ENCODE peak calls at places on chromosomes 16 and 17, in seven cellular contexts. V, A, D, R, T, W and N are unnamed samples.

GRCh38 chr16:22673463-22673862 is 140.5 kb upstream of the HS3ST2 start:
- DNase-seq in T (no peak), A (no peak), V (no peak), R (no peak), W (no peak), D (no peak), N (no peak)

GRCh38 chr16:51039638-51040331 is 111.3 kb downstream of the SALL1 start:
- DNase-seq in W (no peak), A (no peak), R (no peak), V (no peak), D (no peak), T (no peak), N (no peak)

GRCh38 chr16:67555795-67556212 is 6.5 kb upstream of the CTCF start:
- DNase-seq in A (no peak), W (peak; percentile 56), V (peak; percentile 40), R (peak; percentile 78), D (no peak), T (no peak), N (no peak)

GRCh38 chr17:81582341-81582740 is 30.2 kb upstream of the FAAP100 start:
- DNase-seq in W (no peak), T (no peak), V (peak; percentile 46), R (peak; percentile 66), D (no peak), A (no peak), N (no peak)

GRCh38 chr17:78476973-78477372 is 98.5 kb downstream of the PGS1 start:
- DNase-seq in T (no peak), R (no peak), D (no peak), A (no peak), V (no peak), W (no peak), N (no peak)

GRCh38 chr16:13438064-13438463 is 481.9 kb upstream of the ERCC4 start:
- DNase-seq in W (no peak), T (no peak), A (no peak), R (no peak), D (no peak), V (no peak), N (no peak)

GRCh38 chr16:27273670-27274522 is 5.3 kb upstream of the NSMCE1 start:
- DNase-seq in R (peak; percentile 58), W (no peak), A (no peak), T (peak; percentile 78), V (no peak), D (no peak), N (no peak)

GRCh38 chr16:28935924-28936783 is 4.4 kb downstream of the CD19 start:
- DNase-seq in V (peak; percentile 53), A (peak; percentile 86), T (peak; percentile 93), R (peak; percentile 86), W (no peak), D (peak; percentile 91), N (peak; percentile 32)

GRCh38 chr16:4991754-4992153 is 33.6 kb downstream of the SEC14L5 start:
- DNase-seq in R (no peak), D (no peak), V (no peak), A (no peak), W (no peak), T (no peak), N (no peak)

GRCh38 chr17:81018044-81018802 is 16.7 kb upstream of the BAIAP2 start:
- DNase-seq in D (peak; percentile 12), V (peak; percentile 29), W (peak; percentile 76), T (peak; percentile 64), A (no peak), R (peak; percentile 70), N (no peak)

GRCh38 chr17:79832211-79833109 is 6.8 kb downstream of the CBX4 start:
- DNase-seq in D (no peak), T (no peak), R (no peak), W (no peak), A (peak; percentile 49), V (no peak), N (no peak)

GRCh38 chr16:28308794-28309535 is 16.6 kb downstream of the SBK1 start:
- DNase-seq in T (no peak), V (no peak), W (no peak), R (no peak), D (no peak), A (no peak), N (no peak)

GRCh38 chr17:35051183-35051578 is 12.3 kb downstream of the RFFL start:
- DNase-seq in W (peak; percentile 78), T (no peak), R (no peak), V (no peak), A (peak; percentile 52), D (no peak), N (no peak)

GRCh38 chr17:34306466-34306865 is 12.8 kb upstream of the CCL8 start:
- DNase-seq in A (peak; percentile 30), W (no peak), R (peak; percentile 81), V (peak; percentile 94), T (no peak), D (no peak), N (no peak)

GRCh38 chr16:85757341-85757822 is 6.5 kb upstream of the C16orf74 start:
- DNase-seq in W (no peak), V (peak; percentile 24), D (no peak), A (no peak), T (no peak), R (peak; percentile 72), N (no peak)

GRCh38 chr17:80529104-80529903 is 15.3 kb upstream of the RPTOR start:
- DNase-seq in D (no peak), A (no peak), T (no peak), W (no peak), V (no peak), R (no peak), N (no peak)

GRCh38 chr17:61384384-61385090 is 15.1 kb upstream of the TBX2 start:
- DNase-seq in R (peak; percentile 49), D (no peak), A (no peak), W (no peak), T (no peak), V (no peak), N (no peak)

GRCh38 chr17:19398301-19399181 is 11.6 kb upstream of the MFAP4 start:
- DNase-seq in R (peak; percentile 84), W (peak; percentile 0), T (peak; percentile 66), V (peak; percentile 49), D (no peak), A (peak; percentile 60), N (no peak)

GRCh38 chr16:83458612-83459011 is 349.2 kb upstream of the HSBP1 start:
- DNase-seq in R (peak; percentile 5), T (no peak), A (no peak), V (peak; percentile 10), D (no peak), W (no peak), N (no peak)

GRCh38 chr17:15929941-15930340 is 15.0 kb upstream of the ADORA2B start:
- DNase-seq in R (no peak), A (no peak), T (no peak), W (no peak), D (no peak), V (no peak), N (no peak)

GRCh38 chr16:17852977-17853702 is 382.4 kb upstream of the XYLT1 start:
- DNase-seq in D (no peak), W (no peak), T (no peak), R (no peak), V (no peak), A (no peak), N (no peak)

GRCh38 chr17:81396278-81396721 is 1.0 kb downstream of the BAHCC1 start:
- DNase-seq in W (no peak), A (no peak), D (no peak), R (no peak), T (no peak), V (no peak), N (no peak)

GRCh38 chr16:22055881-22056280 is 36.5 kb upstream of the VWA3A start:
- DNase-seq in D (no peak), W (no peak), R (no peak), A (peak; percentile 4), T (no peak), V (no peak), N (no peak)

GRCh38 chr16:19040400-19040799 is 27.0 kb upstream of the COQ7 start:
- DNase-seq in A (no peak), T (no peak), V (no peak), D (no peak), W (no peak), R (no peak), N (no peak)

GRCh38 chr16:57284206-57284951 is at the start of gene PLLP:
- DNase-seq in R (peak; percentile 47), V (no peak), W (no peak), D (peak; percentile 77), A (peak; percentile 62), T (peak; percentile 73), N (no peak)

GRCh38 chr17:41895617-41896016 is 23.1 kb downstream of the ACLY start:
- DNase-seq in A (peak; percentile 60), D (no peak), T (no peak), V (peak; percentile 88), W (no peak), R (peak; percentile 71), N (no peak)